ENCODE peak calls at places on chromosome 18, in seven cellular contexts. One of them, this sample, is unnamed.

GRCh38 chr18:73535189-73535588 is 612.4 kb downstream of the FBXO15 start:
- DNase-seq in tibial nerve: no peak
- DNase-seq in A549: no peak
- DNase-seq in sigmoid colon: no peak
- DNase-seq in body of pancreas: no peak
- DNase-seq in transverse colon: no peak
- DNase-seq in HepG2: no peak
- DNase-seq in this sample: no peak

GRCh38 chr18:73742959-73743358 is 404.7 kb downstream of the FBXO15 start:
- DNase-seq in tibial nerve: no peak
- DNase-seq in A549: no peak
- DNase-seq in sigmoid colon: no peak
- DNase-seq in body of pancreas: no peak
- DNase-seq in transverse colon: no peak
- DNase-seq in HepG2: no peak
- DNase-seq in this sample: no peak

GRCh38 chr18:37270046-37270665 is 295.4 kb downstream of the CELF4 start:
- DNase-seq in tibial nerve: peak; percentile 18
- DNase-seq in A549: no peak
- DNase-seq in sigmoid colon: no peak
- DNase-seq in body of pancreas: peak; percentile 54
- DNase-seq in transverse colon: no peak
- DNase-seq in HepG2: peak; percentile 21
- DNase-seq in this sample: peak; percentile 33

GRCh38 chr18:13446024-13446423 is 227.5 kb downstream of the LDLRAD4 start:
- DNase-seq in tibial nerve: no peak
- DNase-seq in A549: no peak
- DNase-seq in sigmoid colon: no peak
- DNase-seq in body of pancreas: no peak
- DNase-seq in transverse colon: no peak
- DNase-seq in HepG2: no peak
- DNase-seq in this sample: no peak

GRCh38 chr18:55012041-55012440 is 52.8 kb upstream of the CCDC68 start:
- DNase-seq in tibial nerve: no peak
- DNase-seq in A549: no peak
- DNase-seq in sigmoid colon: no peak
- DNase-seq in body of pancreas: no peak
- DNase-seq in transverse colon: no peak
- DNase-seq in HepG2: no peak
- DNase-seq in this sample: no peak

GRCh38 chr18:37403100-37403781 is 162.4 kb downstream of the CELF4 start:
- DNase-seq in tibial nerve: no peak
- DNase-seq in A549: no peak
- DNase-seq in sigmoid colon: no peak
- DNase-seq in body of pancreas: peak; percentile 46
- DNase-seq in transverse colon: no peak
- DNase-seq in HepG2: no peak
- DNase-seq in this sample: peak; percentile 36

GRCh38 chr18:76721207-76721996 is 101.0 kb upstream of the ZNF236 start:
- DNase-seq in tibial nerve: no peak
- DNase-seq in A549: no peak
- DNase-seq in sigmoid colon: no peak
- DNase-seq in body of pancreas: no peak
- DNase-seq in transverse colon: no peak
- DNase-seq in HepG2: no peak
- DNase-seq in this sample: no peak

GRCh38 chr18:47557160-47557559 is 305.7 kb upstream of the SKOR2 start:
- DNase-seq in tibial nerve: no peak
- DNase-seq in A549: no peak
- DNase-seq in sigmoid colon: no peak
- DNase-seq in body of pancreas: no peak
- DNase-seq in transverse colon: no peak
- DNase-seq in HepG2: no peak
- DNase-seq in this sample: no peak

GRCh38 chr18:37559194-37559593 is 6.4 kb downstream of the CELF4 start:
- DNase-seq in tibial nerve: no peak
- DNase-seq in A549: no peak
- DNase-seq in sigmoid colon: no peak
- DNase-seq in body of pancreas: no peak
- DNase-seq in transverse colon: no peak
- DNase-seq in HepG2: no peak
- DNase-seq in this sample: no peak

GRCh38 chr18:74368901-74369705 is 53.5 kb downstream of the C18orf63 start:
- DNase-seq in tibial nerve: no peak
- DNase-seq in A549: no peak
- DNase-seq in sigmoid colon: no peak
- DNase-seq in body of pancreas: peak; percentile 14
- DNase-seq in transverse colon: peak; percentile 79
- DNase-seq in HepG2: peak; percentile 70
- DNase-seq in this sample: no peak

GRCh38 chr18:62957885-62958472 is 242.6 kb downstream of the PHLPP1 start:
- DNase-seq in tibial nerve: no peak
- DNase-seq in A549: no peak
- DNase-seq in sigmoid colon: no peak
- DNase-seq in body of pancreas: peak; percentile 55
- DNase-seq in transverse colon: peak; percentile 44
- DNase-seq in HepG2: peak; percentile 46
- DNase-seq in this sample: peak; percentile 33

GRCh38 chr18:37258819-37259218 is 306.8 kb downstream of the CELF4 start:
- DNase-seq in tibial nerve: no peak
- DNase-seq in A549: no peak
- DNase-seq in sigmoid colon: no peak
- DNase-seq in body of pancreas: no peak
- DNase-seq in transverse colon: no peak
- DNase-seq in HepG2: no peak
- DNase-seq in this sample: no peak

GRCh38 chr18:5285326-5285725 is 10.2 kb downstream of the ZBTB14 start:
- DNase-seq in tibial nerve: no peak
- DNase-seq in A549: no peak
- DNase-seq in sigmoid colon: no peak
- DNase-seq in body of pancreas: no peak
- DNase-seq in transverse colon: no peak
- DNase-seq in HepG2: no peak
- DNase-seq in this sample: no peak

GRCh38 chr18:26804474-26804873 is 61.0 kb downstream of the AQP4 start:
- DNase-seq in tibial nerve: no peak
- DNase-seq in A549: no peak
- DNase-seq in sigmoid colon: no peak
- DNase-seq in body of pancreas: peak; percentile 13
- DNase-seq in transverse colon: no peak
- DNase-seq in HepG2: no peak
- DNase-seq in this sample: no peak

GRCh38 chr18:24482826-24483225 is 22.4 kb downstream of the HRH4 start:
- DNase-seq in tibial nerve: no peak
- DNase-seq in A549: no peak
- DNase-seq in sigmoid colon: no peak
- DNase-seq in body of pancreas: no peak
- DNase-seq in transverse colon: no peak
- DNase-seq in HepG2: no peak
- DNase-seq in this sample: no peak

GRCh38 chr18:39235118-39235719 is 1669.6 kb upstream of the CELF4 start:
- DNase-seq in tibial nerve: no peak
- DNase-seq in A549: no peak
- DNase-seq in sigmoid colon: no peak
- DNase-seq in body of pancreas: no peak
- DNase-seq in transverse colon: no peak
- DNase-seq in HepG2: no peak
- DNase-seq in this sample: no peak

GRCh38 chr18:13185675-13186198 is 32.8 kb upstream of the LDLRAD4 start:
- DNase-seq in tibial nerve: no peak
- DNase-seq in A549: no peak
- DNase-seq in sigmoid colon: no peak
- DNase-seq in body of pancreas: no peak
- DNase-seq in transverse colon: no peak
- DNase-seq in HepG2: no peak
- DNase-seq in this sample: no peak

GRCh38 chr18:5376994-5377393 is 81.5 kb upstream of the ZBTB14 start:
- DNase-seq in tibial nerve: no peak
- DNase-seq in A549: no peak
- DNase-seq in sigmoid colon: no peak
- DNase-seq in body of pancreas: no peak
- DNase-seq in transverse colon: no peak
- DNase-seq in HepG2: no peak
- DNase-seq in this sample: no peak

GRCh38 chr18:77138270-77138669 is 5.7 kb upstream of the MBP start:
- DNase-seq in tibial nerve: no peak
- DNase-seq in A549: no peak
- DNase-seq in sigmoid colon: no peak
- DNase-seq in body of pancreas: peak; percentile 65
- DNase-seq in transverse colon: no peak
- DNase-seq in HepG2: no peak
- DNase-seq in this sample: no peak

GRCh38 chr18:13889661-13890060 is 25.7 kb downstream of the MC2R start:
- DNase-seq in tibial nerve: no peak
- DNase-seq in A549: peak; percentile 7
- DNase-seq in sigmoid colon: no peak
- DNase-seq in body of pancreas: no peak
- DNase-seq in transverse colon: no peak
- DNase-seq in HepG2: peak; percentile 35
- DNase-seq in this sample: peak; percentile 48

GRCh38 chr18:33835419-33835818 is 257.4 kb downstream of the ASXL3 start:
- DNase-seq in tibial nerve: no peak
- DNase-seq in A549: no peak
- DNase-seq in sigmoid colon: no peak
- DNase-seq in body of pancreas: no peak
- DNase-seq in transverse colon: no peak
- DNase-seq in HepG2: no peak
- DNase-seq in this sample: no peak

GRCh38 chr18:33839452-33840225 is 261.6 kb downstream of the ASXL3 start:
- DNase-seq in tibial nerve: no peak
- DNase-seq in A549: peak; percentile 1
- DNase-seq in sigmoid colon: no peak
- DNase-seq in body of pancreas: peak; percentile 56
- DNase-seq in transverse colon: peak; percentile 44
- DNase-seq in HepG2: peak; percentile 55
- DNase-seq in this sample: no peak

GRCh38 chr18:33838084-33838483 is 260.1 kb downstream of the ASXL3 start:
- DNase-seq in tibial nerve: no peak
- DNase-seq in A549: no peak
- DNase-seq in sigmoid colon: no peak
- DNase-seq in body of pancreas: no peak
- DNase-seq in transverse colon: no peak
- DNase-seq in HepG2: no peak
- DNase-seq in this sample: no peak

GRCh38 chr18:33833847-33834246 is 255.8 kb downstream of the ASXL3 start:
- DNase-seq in tibial nerve: no peak
- DNase-seq in A549: no peak
- DNase-seq in sigmoid colon: no peak
- DNase-seq in body of pancreas: no peak
- DNase-seq in transverse colon: no peak
- DNase-seq in HepG2: no peak
- DNase-seq in this sample: no peak

DNA sequence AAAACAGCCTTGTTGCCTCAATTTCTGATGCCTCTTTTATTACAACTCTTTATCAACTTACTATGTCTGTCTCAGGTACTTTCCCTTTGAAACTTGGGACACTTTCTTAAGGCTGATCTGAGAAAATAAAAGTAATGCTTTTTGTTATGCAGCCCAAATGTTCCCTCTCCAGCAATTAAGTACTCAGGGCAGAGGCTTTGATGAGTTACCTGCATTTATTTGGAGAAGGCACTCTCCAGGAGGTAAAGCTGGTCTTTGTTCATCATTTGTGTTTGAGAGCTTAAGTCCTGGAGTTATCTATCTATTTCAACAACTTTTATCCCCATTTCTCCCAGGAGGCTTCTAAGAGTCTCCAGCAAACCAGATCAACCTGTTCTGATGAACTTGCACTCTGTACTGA is 259.2 kb downstream of the ASXL3 start:
- DNase-seq in tibial nerve: no peak
- DNase-seq in A549: no peak
- DNase-seq in sigmoid colon: no peak
- DNase-seq in body of pancreas: no peak
- DNase-seq in transverse colon: no peak
- DNase-seq in HepG2: no peak
- DNase-seq in this sample: no peak
- TF ChIP-seq CTCF in tibial nerve: no peak
- TF ChIP-seq CTCF in A549: no peak
- TF ChIP-seq CTCF in sigmoid colon: no peak
- TF ChIP-seq CTCF in body of pancreas: no peak
- TF ChIP-seq CTCF in transverse colon: no peak
- TF ChIP-seq CTCF in HepG2: no peak
- TF ChIP-seq CTCF in this sample: no peak

GRCh38 chr18:2846638-2847340 is at the start of gene EMILIN2:
- DNase-seq in tibial nerve: peak; percentile 61
- DNase-seq in A549: no peak
- DNase-seq in sigmoid colon: peak; percentile 90
- DNase-seq in body of pancreas: peak; percentile 78
- DNase-seq in transverse colon: peak; percentile 60
- DNase-seq in HepG2: no peak
- DNase-seq in this sample: peak; percentile 66
- TF ChIP-seq POLR2A in tibial nerve: peak; percentile 46
- TF ChIP-seq POLR2A in A549: no peak
- TF ChIP-seq POLR2A in sigmoid colon: no peak
- TF ChIP-seq POLR2A in body of pancreas: no peak
- TF ChIP-seq POLR2A in transverse colon: peak; percentile 50
- TF ChIP-seq POLR2A in HepG2: no peak
- TF ChIP-seq POLR2A in this sample: peak; percentile 39

GRCh38 chr18:34991152-34991551 is 50.1 kb upstream of the MAPRE2 start:
- DNase-seq in tibial nerve: no peak
- DNase-seq in A549: no peak
- DNase-seq in sigmoid colon: no peak
- DNase-seq in body of pancreas: no peak
- DNase-seq in transverse colon: no peak
- DNase-seq in HepG2: no peak
- DNase-seq in this sample: no peak
- H3K27ac ChIP-seq in tibial nerve: no peak overlapping the region
- H3K27ac ChIP-seq in A549: no peak overlapping the region
- H3K27ac ChIP-seq in sigmoid colon: no peak overlapping the region
- H3K27ac ChIP-seq in body of pancreas: no peak overlapping the region
- H3K27ac ChIP-seq in transverse colon: no peak overlapping the region
- H3K27ac ChIP-seq in HepG2: no peak overlapping the region
- H3K27ac ChIP-seq in this sample: no peak overlapping the region

GRCh38 chr18:60070631-60071030 is 170.8 kb downstream of the PMAIP1 start:
- DNase-seq in tibial nerve: no peak
- DNase-seq in A549: no peak
- DNase-seq in sigmoid colon: no peak
- DNase-seq in body of pancreas: no peak
- DNase-seq in transverse colon: no peak
- DNase-seq in HepG2: no peak
- DNase-seq in this sample: no peak

DNA sequence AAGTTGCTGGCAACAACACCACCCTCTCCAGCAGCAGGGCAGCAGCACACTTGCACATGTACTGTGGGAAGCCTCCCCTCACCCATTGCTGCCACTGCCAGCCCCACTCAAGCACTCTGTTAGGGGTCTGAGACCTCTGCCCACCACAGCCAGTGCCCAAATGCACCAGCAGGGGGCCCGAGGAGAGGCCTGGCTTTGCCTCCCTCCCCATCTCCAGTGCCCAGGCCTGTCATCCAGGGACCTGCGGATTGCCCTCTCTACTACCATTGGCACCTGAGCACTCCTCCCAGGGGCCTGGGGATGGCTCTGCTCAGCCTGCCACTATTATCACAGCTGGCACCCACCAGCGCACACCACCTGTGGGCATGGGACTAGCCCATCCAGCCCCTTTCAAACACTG is 175.7 kb downstream of the PMAIP1 start:
- DNase-seq in tibial nerve: no peak
- DNase-seq in A549: no peak
- DNase-seq in sigmoid colon: no peak
- DNase-seq in body of pancreas: no peak
- DNase-seq in transverse colon: no peak
- DNase-seq in HepG2: no peak
- DNase-seq in this sample: no peak
- TF ChIP-seq CTCF in tibial nerve: no peak
- TF ChIP-seq CTCF in A549: no peak
- TF ChIP-seq CTCF in sigmoid colon: no peak
- TF ChIP-seq CTCF in body of pancreas: no peak
- TF ChIP-seq CTCF in transverse colon: no peak
- TF ChIP-seq CTCF in HepG2: no peak
- TF ChIP-seq CTCF in this sample: no peak

This sample was measured in adrenal gland.